ENCODE peak calls at places on chromosomes 5 and 9, in four cellular contexts. M is naive thymus-derived CD4-positive, alpha-beta T cell; C is HEK293T; N is mucosa of gallbladder. G is an unnamed sample.

GRCh38 chr5:100776244-100776643 is 126.8 kb downstream of the ST8SIA4 start:
- DNase-seq in N (no peak), C (no peak), M (no peak), G (no peak)

GRCh38 chr5:90983148-90983547 is 400.0 kb downstream of the ARRDC3 start:
- DNase-seq in M (no peak), C (peak; percentile 22), N (no peak), G (no peak)

GRCh38 chr9:131876486-131876885 is 136.6 kb upstream of the RAPGEF1 start:
- DNase-seq in M (no peak), N (no peak), C (no peak), G (no peak)

GRCh38 chr9:134010774-134011173 is 14.5 kb upstream of the BRD3OS start:
- DNase-seq in C (no peak), M (no peak), N (no peak), G (no peak)

GRCh38 chr5:166784545-166785078 is 1506.8 kb upstream of the WWC1 start:
- DNase-seq in C (no peak), N (no peak), M (no peak), G (no peak)

GRCh38 chr9:115391166-115391825 is 273.3 kb upstream of the TNC start:
- DNase-seq in C (no peak), N (no peak), M (no peak), G (no peak)

GRCh38 chr9:33164138-33164809 is 2.9 kb downstream of the B4GALT1 start:
- DNase-seq in M (no peak), C (no peak), N (no peak), G (peak; percentile 53)

GRCh38 chr5:14838396-14839319 is 32.9 kb downstream of the ANKH start:
- DNase-seq in M (no peak), N (no peak), C (no peak), G (no peak)

GRCh38 chr5:40778133-40778532 is 20.0 kb downstream of the PRKAA1 start:
- DNase-seq in C (no peak), M (no peak), N (no peak), G (no peak)

GRCh38 chr9:95137587-95138145 is 179.8 kb downstream of the FANCC start:
- DNase-seq in M (no peak), C (no peak), N (no peak), G (no peak)